ENCODE peak calls at places on chromosomes 3 and 15, in four cellular contexts. N, P, W and X are unnamed samples.

GRCh38 chr3:17799312-17799711 is 56.9 kb upstream of the TBC1D5 start:
- DNase-seq in N (no peak), W (no peak), P (no peak), X (no peak)

GRCh38 chr3:171160326-171160725 is 133.8 kb upstream of the SLC2A2 start:
- DNase-seq in W (no peak), P (no peak), N (no peak), X (no peak)

GRCh38 chr3:88141458-88142083 is 8.2 kb upstream of the C3orf38 start:
- DNase-seq in P (no peak), W (no peak), N (peak; percentile 77), X (no peak)

GRCh38 chr3:48268381-48268935 is 27.6 kb downstream of the ZNF589 start:
- DNase-seq in N (no peak), P (no peak), W (no peak), X (no peak)

GRCh38 chr3:16222547-16222946 is 42.2 kb downstream of the DPH3 start:
- DNase-seq in W (no peak), N (no peak), P (no peak), X (no peak)

GRCh38 chr15:84764989-84765388 is 16.6 kb downstream of the ZNF592 start:
- DNase-seq in P (no peak), W (no peak), N (no peak), X (no peak)

GRCh38 chr3:19272296-19272695 is 124.0 kb downstream of the KCNH8 start:
- DNase-seq in P (no peak), N (no peak), W (no peak), X (no peak)

GRCh38 chr3:184981071-184981470 is 169.1 kb downstream of the VPS8 start:
- DNase-seq in N (no peak), W (no peak), P (no peak), X (no peak)

GRCh38 chr3:56119575-56120349 is 348.5 kb downstream of the ERC2 start:
- DNase-seq in W (no peak), N (peak; percentile 18), P (no peak), X (no peak)

GRCh38 chr15:50997371-50998051 is 89.0 kb downstream of the AP4E1 start:
- DNase-seq in N (no peak), P (no peak), W (no peak), X (no peak)

GRCh38 chr3:161423911-161424522 is 52.7 kb upstream of the SPTSSB start:
- DNase-seq in N (peak; percentile 42), W (no peak), P (peak; percentile 36), X (no peak)

GRCh38 chr15:81386947-81387346 is 12.9 kb upstream of the TMC3 start:
- DNase-seq in P (no peak), W (no peak), N (peak; percentile 64), X (no peak)

GRCh38 chr3:16060358-16060852 is 114.1 kb upstream of the GALNT15 start:
- DNase-seq in N (peak; percentile 100), P (peak; percentile 97), W (peak; percentile 38), X (peak; percentile 42)

GRCh38 chr3:38016410-38016809 is 13.0 kb downstream of the PLCD1 start:
- DNase-seq in W (no peak), P (no peak), N (no peak), X (no peak)

GRCh38 chr3:5192568-5193319 is 5.2 kb downstream of the EDEM1 start:
- DNase-seq in N (no peak), P (no peak), W (no peak), X (no peak)

GRCh38 chr3:52194541-52195296 is 3.2 kb upstream of the ALAS1 start:
- DNase-seq in P (no peak), W (no peak), N (peak; percentile 72), X (no peak)

GRCh38 chr3:42763023-42763422 is 10.0 kb downstream of the CCDC13 start:
- DNase-seq in N (peak; percentile 81), P (no peak), W (no peak), X (no peak)

GRCh38 chr15:78070049-78070698 is 7.3 kb downstream of the TBC1D2B start:
- DNase-seq in N (no peak), W (no peak), P (no peak), X (no peak)

GRCh38 chr3:37987315-37987697 is 3.3 kb upstream of the VILL start:
- DNase-seq in W (no peak), N (no peak), P (no peak), X (no peak)

GRCh38 chr3:104628185-104628789 is 738.4 kb upstream of the ALCAM start:
- DNase-seq in W (no peak), N (peak; percentile 73), P (peak; percentile 68), X (no peak)

GRCh38 chr3:160134964-160135363 is 90.3 kb upstream of the C3orf80 start:
- DNase-seq in P (no peak), W (no peak), N (peak; percentile 75), X (no peak)

GRCh38 chr3:171875923-171876412 is 32.8 kb downstream of the TMEM212 start:
- DNase-seq in N (peak; percentile 19), W (no peak), P (no peak), X (no peak)

GRCh38 chr3:72185549-72186484 is 400.9 kb upstream of the PROK2 start:
- DNase-seq in N (peak; percentile 80), P (no peak), W (no peak), X (no peak)

GRCh38 chr15:62739082-62739481 is 303.5 kb upstream of the TPM1 start:
- DNase-seq in W (no peak), N (peak; percentile 88), P (no peak), X (no peak)

GRCh38 chr3:165837058-165837525 is at the start of gene BCHE:
- DNase-seq in N (peak; percentile 30), W (no peak), P (peak; percentile 61), X (peak; percentile 36)

GRCh38 chr15:80823995-80824394 is 44.8 kb downstream of the CEMIP start:
- DNase-seq in W (no peak), P (peak; percentile 20), N (no peak), X (no peak)

GRCh38 chr15:76199106-76200082 is 111.9 kb downstream of the ETFA start:
- DNase-seq in P (no peak), W (no peak), N (peak; percentile 79), X (no peak)

GRCh38 chr15:70061086-70061370 is 36.7 kb downstream of the TLE3 start:
- DNase-seq in W (no peak), P (no peak), N (no peak), X (no peak)

GRCh38 chr3:123027292-123028232 is at the start of gene SEMA5B:
- DNase-seq in W (no peak), N (no peak), P (peak; percentile 93), X (peak; percentile 88)

GRCh38 chr3:112109313-112109712 is 23.1 kb downstream of the C3orf52 start:
- DNase-seq in W (no peak), P (no peak), N (no peak), X (no peak)

GRCh38 chr3:5188419-5189405 is 1.2 kb downstream of the EDEM1 start:
- DNase-seq in W (no peak), N (peak; percentile 17), P (peak; percentile 69), X (peak; percentile 37)

GRCh38 chr15:99423186-99424130 is 142.3 kb upstream of the MEF2A start:
- DNase-seq in W (no peak), N (no peak), P (no peak), X (no peak)

GRCh38 chr15:42036112-42036905 is 15.5 kb upstream of the PLA2G4E start:
- DNase-seq in W (no peak), P (no peak), N (no peak), X (peak; percentile 59)
- H2BK15ac ChIP-seq in W (no peak overlapping the region), P (no peak overlapping the region), N (no peak overlapping the region), X (no peak overlapping the region)

GRCh38 chr3:21668012-21668411 is 83.0 kb downstream of the ZNF385D start:
- DNase-seq in N (no peak), W (no peak), P (peak; percentile 57), X (no peak)
- H3K56ac ChIP-seq in N (no peak overlapping the region), W (no peak overlapping the region), P (no peak overlapping the region), X (no peak overlapping the region)

GRCh38 chr15:40241305-40242215 is 2.7 kb downstream of the PAK6 start:
- DNase-seq in W (no peak), N (no peak), P (no peak), X (no peak)
- H2AK5ac ChIP-seq in W (no peak overlapping the region), N (no peak overlapping the region), P (no peak overlapping the region), X (no peak overlapping the region)

DNA sequence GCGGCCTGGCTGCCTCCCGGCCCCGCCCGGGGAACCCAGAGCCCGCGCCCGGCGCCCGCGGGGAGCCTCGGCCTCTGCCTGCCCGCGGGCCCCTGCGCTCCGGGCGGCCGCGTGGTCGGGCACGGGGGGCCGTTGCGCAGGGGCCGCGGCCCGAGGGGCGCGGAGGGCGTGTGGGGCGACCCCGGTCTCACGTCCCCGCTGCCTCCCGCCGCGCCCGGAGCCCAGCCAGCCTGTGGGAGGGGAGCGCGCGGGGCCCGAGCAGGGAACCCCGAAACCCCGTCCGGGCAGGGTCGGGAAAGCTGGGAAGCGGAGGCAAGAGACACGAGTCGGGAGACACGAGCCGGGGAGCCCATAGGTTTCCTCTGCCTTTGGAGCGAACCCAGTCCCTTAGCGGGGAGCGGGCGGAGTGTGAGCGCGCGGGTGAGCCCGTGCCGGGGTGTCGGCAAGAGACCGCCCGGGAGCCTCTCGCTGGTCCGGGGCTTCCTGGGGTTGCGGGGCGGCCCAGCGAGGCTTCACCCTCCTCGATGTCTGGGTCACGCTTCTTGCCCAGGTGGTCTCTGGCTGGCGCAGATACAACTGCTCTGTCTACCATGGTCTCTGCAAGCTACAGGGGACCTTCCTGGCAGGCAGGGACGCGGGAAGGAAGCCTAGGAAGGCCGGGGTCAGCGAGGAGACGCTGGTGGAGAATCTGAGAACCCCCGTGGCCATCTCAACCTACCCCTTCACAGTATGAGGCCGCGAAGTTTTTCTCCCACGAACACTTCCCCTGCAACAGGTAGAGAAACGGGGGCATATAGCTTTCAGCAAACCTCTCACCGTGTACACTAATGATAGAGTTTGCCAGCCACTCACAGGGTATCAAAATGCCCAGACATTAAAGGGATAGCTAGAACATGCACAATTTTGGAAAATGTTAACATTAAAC is 586 bp downstream of the LRRK1 start:
- DNase-seq in N (peak; percentile 19), W (no peak), P (no peak), X (no peak)
- H2BK15ac ChIP-seq in N (no peak overlapping the region), W (no peak overlapping the region), P (no peak overlapping the region), X (no peak overlapping the region)

GRCh38 chr3:50550079-50550736 is 17.3 kb downstream of the C3orf18 start:
- DNase-seq in P (peak; percentile 77), W (no peak), N (peak; percentile 20), X (peak; percentile 81)

GRCh38 chr3:50549226-50549625 is 18.3 kb downstream of the C3orf18 start:
- DNase-seq in N (no peak), W (no peak), P (no peak), X (no peak)

GRCh38 chr3:50542177-50543034 is 25.1 kb downstream of the C3orf18 start:
- DNase-seq in P (peak; percentile 80), W (peak; percentile 50), N (peak; percentile 52), X (peak; percentile 78)

GRCh38 chr3:50551293-50552057 is 16.1 kb downstream of the C3orf18 start:
- DNase-seq in P (no peak), N (no peak), W (no peak), X (no peak)

DNA sequence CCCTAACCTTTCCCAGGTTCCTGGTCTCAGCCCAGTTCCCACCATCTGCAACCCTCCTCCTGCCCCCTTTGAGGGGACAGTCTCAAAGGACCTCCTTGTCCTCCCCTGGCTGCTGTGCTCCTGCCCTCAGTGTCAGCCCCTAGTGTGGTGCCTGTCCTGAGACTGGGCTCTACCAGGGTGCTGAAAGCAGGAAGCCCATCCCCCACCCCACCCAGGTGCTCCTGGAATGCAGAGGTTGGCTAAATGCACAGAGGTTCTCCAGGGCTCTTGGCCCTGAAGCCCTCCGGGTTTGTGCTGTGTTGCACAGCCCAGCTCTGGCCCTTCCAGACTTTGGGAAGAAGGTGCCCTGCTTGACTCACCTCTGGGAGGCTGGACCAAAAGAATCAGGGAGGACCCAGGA is 21.8 kb downstream of the C3orf18 start:
- DNase-seq in W (no peak), P (no peak), N (no peak), X (peak; percentile 61)
- H3K56ac ChIP-seq in W (no peak overlapping the region), P (peak overlapping the region; percentile 65), N (no peak overlapping the region), X (no peak overlapping the region)